ENCODE peak calls at places on chromosomes 6 and 20, in ten cellular contexts. Y, S, K, Z, A, T, E, X, Q and N are unnamed samples.

GRCh38 chr6:104884867-104885517 is 25.3 kb upstream of the HACE1 start:
- DNase-seq in X (no peak), A (no peak), K (no peak), Z (no peak), T (peak; percentile 5), S (no peak), Y (no peak), E (no peak), Q (no peak), N (no peak)

GRCh38 chr6:74249658-74250057 is 553.7 kb downstream of the CD109 start:
- DNase-seq in K (no peak), A (no peak), Q (no peak), T (peak; percentile 4), E (no peak), X (no peak), S (no peak), Z (no peak), Y (peak; percentile 43), N (peak; percentile 4)

GRCh38 chr20:53940356-53940694 is 130.1 kb downstream of the BCAS1 start:
- DNase-seq in T (no peak), Q (no peak), S (no peak), A (no peak), K (no peak), Y (no peak), X (no peak), E (no peak), Z (no peak), N (no peak)

GRCh38 chr6:87684895-87685654 is 17.0 kb downstream of the AKIRIN2 start:
- DNase-seq in E (no peak), K (no peak), T (no peak), A (no peak), Z (no peak), Y (no peak), Q (no peak), S (no peak), X (no peak), N (no peak)

GRCh38 chr6:142322504-142323198 is 20.8 kb downstream of the ADGRG6 start:
- DNase-seq in S (no peak), E (no peak), X (no peak), A (no peak), T (no peak), Z (no peak), K (no peak), Q (no peak), Y (no peak), N (no peak)

GRCh38 chr6:39765508-39766065 is 26.6 kb upstream of the DAAM2 start:
- DNase-seq in X (no peak), T (no peak), A (no peak), Z (no peak), K (no peak), Q (no peak), S (no peak), Y (no peak), E (no peak), N (no peak)

GRCh38 chr6:166493427-166494100 is 92.9 kb downstream of the RAMACL start:
- DNase-seq in Y (no peak), T (no peak), E (no peak), Z (no peak), A (no peak), S (no peak), Q (no peak), X (no peak), K (no peak), N (no peak)

GRCh38 chr6:38169221-38169674 is 349.7 kb downstream of the ZFAND3 start:
- DNase-seq in Z (no peak), Q (no peak), E (no peak), A (no peak), S (no peak), K (no peak), T (no peak), X (no peak), Y (no peak), N (no peak)

GRCh38 chr6:87210979-87211378 is 55.6 kb downstream of the ZNF292 start:
- DNase-seq in Y (no peak), E (no peak), Q (no peak), X (peak; percentile 4), Z (no peak), T (no peak), A (no peak), S (no peak), K (no peak), N (no peak)